ENCODE peak calls at places on chromosomes 11 and 22, in five cellular contexts. I is epithelial cell of esophagus, W is cardiac muscle cell, N is fibroblast of mammary gland, C is bronchial epithelial cell. R is an unnamed sample.

GRCh38 chr11:17314232-17314547 is 37.4 kb upstream of the NCR3LG1 start:
- DNase-seq in I (peak), W (peak), N (peak), C (peak), R (no peak)

GRCh38 chr11:77199346-77199745 is 71.3 kb downstream of the MYO7A start:
- DNase-seq in I (no peak), W (no peak), N (no peak), C (no peak), R (peak)

GRCh38 chr22:19377565-19378361 is 53.8 kb downstream of the HIRA start:
- DNase-seq in I (no peak), W (no peak), N (no peak), C (no peak), R (peak)

GRCh38 chr22:44697423-44698179 is 4.4 kb upstream of the PRR5 start:
- DNase-seq in I (peak), W (peak), N (peak), C (peak), R (peak)

GRCh38 chr22:22210375-22210774 is 34.2 kb upstream of the VPREB1 start:
- DNase-seq in I (peak), W (no peak), N (peak), C (peak), R (no peak)

GRCh38 chr11:131038597-131038996 is 122.3 kb upstream of the SNX19 start:
- DNase-seq in I (peak), W (peak), N (peak), C (peak), R (no peak)

GRCh38 chr11:77580712-77581337 is 8.9 kb upstream of the AQP11 start:
- DNase-seq in I (no peak), W (peak), N (peak), C (no peak), R (no peak)

GRCh38 chr11:47464479-47464878 is 15.5 kb upstream of the RAPSN start:
- DNase-seq in I (no peak), W (no peak), N (peak), C (no peak), R (no peak)

GRCh38 chr11:131668867-131669780 is 298.7 kb downstream of the NTM start:
- DNase-seq in I (peak), W (peak), N (peak), C (peak), R (peak)

GRCh38 chr11:123509737-123510578 is 79.9 kb downstream of the GRAMD1B start:
- DNase-seq in I (peak), W (peak), N (peak), C (peak), R (no peak)

GRCh38 chr22:22884888-22885840 is 2.5 kb upstream of the IGLL5 start:
- DNase-seq in I (no peak), W (no peak), N (no peak), C (no peak), R (no peak)

GRCh38 chr22:49930596-49931412 is 12.4 kb downstream of the CRELD2 start:
- DNase-seq in I (peak), W (peak), N (peak), C (peak), R (peak)

GRCh38 chr11:15723966-15724365 is 609.2 kb downstream of the INSC start:
- DNase-seq in I (no peak), W (no peak), N (no peak), C (no peak), R (no peak)

GRCh38 chr11:70387564-70387963 is 10.8 kb upstream of the CTTN start:
- DNase-seq in I (no peak), W (no peak), N (no peak), C (no peak), R (no peak)

GRCh38 chr11:75867778-75868374 is 52.9 kb downstream of the UVRAG start:
- DNase-seq in I (peak), W (peak), N (peak), C (peak), R (no peak)

GRCh38 chr22:48507595-48508350 is 1319.9 kb downstream of the BRD1 start:
- DNase-seq in I (no peak), W (no peak), N (no peak), C (no peak), R (no peak)
- TF ChIP-seq CTCF in I (no peak), W (no peak), N (no peak), C (no peak), R (no peak)

DNA sequence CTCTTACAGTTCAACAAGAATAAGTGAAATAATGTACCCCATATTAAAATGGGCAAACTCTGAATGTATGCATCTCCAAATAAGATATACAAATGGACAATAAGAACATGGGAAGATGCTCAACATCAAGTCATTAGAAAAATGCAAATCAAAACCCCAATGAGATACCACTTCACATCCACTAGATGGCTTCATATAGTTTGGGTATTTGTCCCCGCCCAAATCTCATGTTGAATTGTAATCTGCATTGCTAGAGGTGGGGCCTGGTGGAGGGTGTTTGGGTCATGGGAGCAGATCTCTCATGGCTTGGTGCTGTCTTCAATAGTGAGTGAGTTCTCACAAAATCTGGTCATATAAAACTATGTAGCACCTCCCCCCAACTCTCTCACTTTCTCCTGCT is 5.7 kb downstream of the MPZL2 start:
- DNase-seq in I (peak), W (no peak), N (peak), C (peak), R (no peak)
- TF ChIP-seq CTCF in I (peak), W (peak), N (peak), C (peak), R (peak)

GRCh38 chr22:29813563-29813962 is 24.5 kb downstream of the ASCC2 start:
- DNase-seq in I (no peak), W (no peak), N (peak), C (peak), R (no peak)
- TF ChIP-seq CTCF in I (no peak), W (peak), N (peak), C (peak), R (no peak)

GRCh38 chr22:38716827-38717226 is 11.1 kb downstream of the GTPBP1 start:
- DNase-seq in I (no peak), W (no peak), N (no peak), C (no peak), R (no peak)

GRCh38 chr22:38719196-38719595 is 13.5 kb downstream of the GTPBP1 start:
- DNase-seq in I (no peak), W (no peak), N (no peak), C (no peak), R (no peak)

GRCh38 chr22:38717244-38717643 is 11.5 kb downstream of the GTPBP1 start:
- DNase-seq in I (no peak), W (no peak), N (no peak), C (no peak), R (no peak)

GRCh38 chr22:38720350-38720749 is 14.6 kb downstream of the GTPBP1 start:
- DNase-seq in I (no peak), W (no peak), N (no peak), C (no peak), R (no peak)

DNA sequence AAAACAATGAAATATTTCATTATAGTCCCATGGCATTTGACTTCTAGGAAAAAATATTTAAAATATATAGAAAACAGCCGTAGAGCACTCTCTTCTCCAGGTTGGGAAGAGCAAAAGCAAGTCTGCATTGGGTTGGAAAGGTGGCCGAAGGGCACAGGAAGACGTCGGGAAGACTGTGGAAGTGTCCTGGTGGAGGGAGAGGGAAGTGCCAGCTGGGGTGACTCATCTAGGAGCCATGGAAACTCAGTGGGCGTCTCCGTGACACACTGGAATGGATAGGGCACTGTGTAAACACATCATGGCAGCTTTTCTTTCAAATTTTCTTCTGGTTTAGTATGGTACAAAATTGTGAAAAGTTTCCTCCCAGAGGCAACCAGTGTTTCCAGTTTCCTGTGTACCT is 12.7 kb downstream of the GTPBP1 start:
- DNase-seq in I (peak), W (no peak), N (peak), C (peak), R (no peak)
- TF ChIP-seq CTCF in I (peak), W (peak), N (peak), C (peak), R (peak)

GRCh38 chr22:42301072-42301741 is 30.8 kb upstream of the TCF20 start:
- DNase-seq in I (no peak), W (peak), N (no peak), C (no peak), R (no peak)
- TF ChIP-seq CTCF in I (no peak), W (no peak), N (no peak), C (no peak), R (no peak)

GRCh38 chr22:37778370-37779009 is 29.2 kb upstream of the GCAT start:
- DNase-seq in I (no peak), W (no peak), N (peak), C (no peak), R (no peak)

GRCh38 chr22:37777122-37777687 is 30.5 kb upstream of the GCAT start:
- DNase-seq in I (peak), W (no peak), N (peak), C (peak), R (peak)

GRCh38 chr22:37781434-37782059 is 26.2 kb upstream of the GCAT start:
- DNase-seq in I (no peak), W (no peak), N (peak), C (no peak), R (peak)

GRCh38 chr22:37784829-37785495 is 22.8 kb upstream of the GCAT start:
- DNase-seq in I (peak), W (no peak), N (no peak), C (peak), R (peak)

GRCh38 chr22:37782340-37783168 is 25.2 kb upstream of the GCAT start:
- DNase-seq in I (peak), W (no peak), N (peak), C (peak), R (no peak)
- TF ChIP-seq CTCF in I (no peak), W (no peak), N (no peak), C (no peak), R (no peak)

GRCh38 chr11:650482-650881 is 13.4 kb downstream of the DRD4 start:
- DNase-seq in I (no peak), W (no peak), N (peak), C (no peak), R (no peak)
- TF ChIP-seq CTCF in I (no peak), W (no peak), N (no peak), C (no peak), R (no peak)

GRCh38 chr11:111765984-111766833 is at the start of gene PPP2R1B:
- DNase-seq in I (peak), W (peak), N (peak), C (peak), R (peak)

GRCh38 chr11:111775024-111775710 is 9.0 kb upstream of the PPP2R1B start:
- DNase-seq in I (no peak), W (no peak), N (peak), C (no peak), R (peak)

GRCh38 chr11:111766834-111767142 is 599 bp upstream of the PPP2R1B start:
- DNase-seq in I (no peak), W (no peak), N (no peak), C (no peak), R (no peak)

GRCh38 chr11:111772535-111772934 is 6.3 kb upstream of the PPP2R1B start:
- DNase-seq in I (no peak), W (no peak), N (no peak), C (no peak), R (no peak)

GRCh38 chr11:111770581-111771134 is 4.5 kb upstream of the PPP2R1B start:
- DNase-seq in I (no peak), W (no peak), N (no peak), C (no peak), R (no peak)
- TF ChIP-seq CTCF in I (no peak), W (no peak), N (no peak), C (no peak), R (no peak)

GRCh38 chr11:107651672-107652071 is 60.2 kb downstream of the SLN start:
- DNase-seq in I (no peak), W (no peak), N (peak), C (no peak), R (no peak)
- TF ChIP-seq CTCF in I (no peak), W (no peak), N (no peak), C (no peak), R (no peak)

DNA sequence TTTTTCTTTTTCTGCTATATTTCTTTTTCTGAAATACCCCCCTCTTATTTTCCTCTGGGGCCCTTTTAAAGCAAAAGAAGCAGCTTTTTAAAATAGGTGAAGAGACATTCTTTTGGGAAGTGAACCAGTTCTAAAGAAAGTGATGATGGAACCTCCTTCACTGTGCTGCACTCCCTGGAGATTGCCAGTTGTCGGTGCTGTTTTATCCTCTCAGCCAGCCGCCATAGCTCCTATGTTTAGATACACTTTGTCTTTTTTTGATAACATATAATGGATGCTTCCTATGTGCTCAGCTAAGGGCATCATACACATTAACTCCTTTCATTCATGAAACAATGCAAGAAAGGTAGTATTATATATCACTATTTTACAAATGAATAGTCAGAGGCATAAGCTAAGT is 14.0 kb downstream of the CFAP300 start:
- DNase-seq in I (peak), W (peak), N (no peak), C (no peak), R (no peak)
- TF ChIP-seq CTCF in I (peak), W (peak), N (peak), C (peak), R (peak)

R was measured in right lobe of liver.